ENCODE peak calls at places on chromosomes 1 and 21, in four cellular contexts. A, F, X and M are unnamed samples.
A peak's percentile ranks its signal among the peaks of the same experiment; 100 is the strongest.

GRCh38 chr1:168583571-168583970 is 7.2 kb downstream of the XCL1 start:
- DNase-seq in A (no peak), X (no peak), F (peak; percentile 48), M (no peak)

GRCh38 chr1:44568128-44568900 is 106.0 kb downstream of the TMEM53 start:
- DNase-seq in X (no peak), F (no peak), A (no peak), M (no peak)

GRCh38 chr1:242129103-242129502 is 130.2 kb upstream of the MAP1LC3C start:
- DNase-seq in X (no peak), F (no peak), A (no peak), M (no peak)

GRCh38 chr1:209769171-209769904 is 13.5 kb downstream of the TRAF3IP3 start:
- DNase-seq in F (no peak), A (no peak), X (peak; percentile 87), M (no peak)

GRCh38 chr1:231828182-231828920 is 201.8 kb downstream of the DISC1 start:
- DNase-seq in A (no peak), X (no peak), F (no peak), M (no peak)

GRCh38 chr1:111747282-111747734 is 8.1 kb upstream of the INKA2 start:
- DNase-seq in F (peak; percentile 87), A (peak; percentile 71), X (peak; percentile 69), M (no peak)

GRCh38 chr1:7128293-7128692 is 343.0 kb downstream of the CAMTA1 start:
- DNase-seq in A (no peak), F (no peak), X (no peak), M (no peak)

GRCh38 chr1:245434285-245434684 is 279.5 kb downstream of the KIF26B start:
- DNase-seq in F (peak; percentile 66), X (no peak), A (no peak), M (no peak)

GRCh38 chr1:18480315-18481189 is at the start of gene KLHDC7A:
- DNase-seq in X (no peak), F (peak; percentile 96), A (peak; percentile 20), M (no peak)

GRCh38 chr21:26513212-26513611 is 59.9 kb downstream of the CYYR1 start:
- DNase-seq in A (no peak), X (no peak), F (no peak), M (no peak)

GRCh38 chr1:229479660-229480399 is 28.3 kb downstream of the NUP133 start:
- DNase-seq in X (peak; percentile 65), A (no peak), F (no peak), M (no peak)

GRCh38 chr1:53141487-53142055 is 867 bp downstream of the SLC1A7 start:
- DNase-seq in F (no peak), X (no peak), A (no peak), M (no peak)

GRCh38 chr1:44799770-44800584 is at the start of gene PLK3:
- DNase-seq in F (peak; percentile 99), A (peak; percentile 96), X (peak; percentile 99), M (peak; percentile 95)

GRCh38 chr1:180261524-180262160 is 31.6 kb downstream of the LHX4 start:
- DNase-seq in X (no peak), F (no peak), A (no peak), M (no peak)

GRCh38 chr1:21956720-21957552 is 19.8 kb upstream of the HSPG2 start:
- DNase-seq in X (peak; percentile 54), F (peak; percentile 63), A (no peak), M (no peak)

GRCh38 chr1:93221913-93222312 is 41.4 kb downstream of the CCDC18 start:
- DNase-seq in X (no peak), A (no peak), F (no peak), M (no peak)

GRCh38 chr1:229238674-229239415 is 32.1 kb upstream of the RAB4A start:
- DNase-seq in F (no peak), X (no peak), A (no peak), M (no peak)

GRCh38 chr1:197911857-197912696 is 5.1 kb upstream of the LHX9 start:
- DNase-seq in F (peak; percentile 78), X (no peak), A (no peak), M (no peak)

GRCh38 chr1:102776074-102776473 is 332.2 kb downstream of the COL11A1 start:
- DNase-seq in X (no peak), A (no peak), F (peak; percentile 81), M (no peak)

GRCh38 chr1:99327357-99327756 is 63.1 kb downstream of the PLPPR4 start:
- DNase-seq in F (no peak), X (no peak), A (no peak), M (no peak)

GRCh38 chr1:99331083-99331482 is 66.8 kb downstream of the PLPPR4 start:
- DNase-seq in X (no peak), F (no peak), A (no peak), M (no peak)

GRCh38 chr1:99328171-99328570 is 63.9 kb downstream of the PLPPR4 start:
- DNase-seq in F (no peak), A (no peak), X (no peak), M (no peak)

DNA sequence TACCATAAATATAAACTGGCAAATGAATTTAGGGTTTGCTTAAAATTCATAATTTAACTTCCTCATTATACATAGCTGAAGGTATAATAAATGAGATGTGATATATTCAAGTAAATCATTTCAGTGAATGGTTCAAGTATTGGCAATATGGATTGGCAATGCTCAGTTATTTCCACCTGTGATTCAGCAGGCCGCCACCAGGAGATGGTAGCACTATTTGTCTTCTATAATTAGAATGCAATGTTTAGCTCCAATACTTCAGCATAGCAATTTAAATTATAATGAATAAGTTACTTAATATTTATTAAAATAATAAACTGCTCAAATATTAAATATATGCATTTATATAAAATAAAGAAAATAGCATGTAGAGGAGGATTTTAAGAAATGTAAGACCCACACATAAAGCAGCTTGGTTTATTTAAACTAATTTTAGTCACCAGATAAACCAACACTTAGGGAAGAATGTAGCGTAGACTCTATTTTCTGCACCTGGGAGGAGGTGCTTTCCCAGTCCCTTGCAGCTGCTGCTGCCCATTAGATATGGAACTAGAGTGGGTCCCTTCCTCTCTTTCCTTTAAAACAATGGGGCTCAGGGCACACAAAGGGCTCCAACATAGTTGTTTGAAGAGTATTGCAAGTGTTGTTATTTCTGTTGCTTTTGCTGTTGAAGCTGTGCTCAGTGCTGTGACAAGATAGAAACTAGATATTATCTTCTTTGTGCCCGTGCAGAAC is 62.1 kb downstream of the PLPPR4 start:
- DNase-seq in F (peak; percentile 53), A (no peak), X (no peak), M (no peak)
- TF ChIP-seq CTCF in F (peak; percentile 81), A (peak; percentile 74), X (no peak), M (peak; percentile 21)

DNA sequence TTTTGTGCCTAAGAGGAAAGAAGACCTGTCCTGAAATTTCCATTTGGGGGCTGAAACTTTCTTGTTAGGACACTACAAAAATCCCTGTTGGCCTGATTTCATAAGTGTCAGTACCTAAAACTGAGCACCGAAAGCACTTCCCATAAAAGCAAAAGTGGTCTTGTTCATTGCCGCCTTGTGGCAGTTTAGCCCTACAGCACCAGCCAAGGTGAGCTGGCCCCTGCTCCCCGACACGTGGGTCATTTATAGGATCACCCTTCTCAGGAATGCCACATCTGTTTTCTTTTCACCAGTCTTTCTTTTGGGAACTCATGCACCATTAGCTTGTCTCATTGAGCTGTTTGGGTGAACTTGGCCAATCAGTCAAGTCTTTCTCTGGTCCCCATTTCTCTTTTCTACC is 155.8 kb upstream of the KAZN start:
- DNase-seq in A (no peak), X (no peak), F (peak; percentile 65), M (no peak)
- TF ChIP-seq CTCF in A (no peak), X (no peak), F (peak; percentile 69), M (no peak)

GRCh38 chr1:160053548-160054365 is 16.2 kb downstream of the KCNJ10 start:
- DNase-seq in A (no peak), F (peak; percentile 35), X (no peak), M (no peak)

GRCh38 chr1:160056648-160057169 is 13.3 kb downstream of the KCNJ10 start:
- DNase-seq in X (no peak), A (no peak), F (no peak), M (no peak)

GRCh38 chr1:160062134-160062533 is 7.8 kb downstream of the KCNJ10 start:
- DNase-seq in F (no peak), A (no peak), X (no peak), M (no peak)

GRCh38 chr1:160061376-160062100 is 8.4 kb downstream of the KCNJ10 start:
- DNase-seq in F (peak; percentile 65), A (no peak), X (no peak), M (no peak)

DNA sequence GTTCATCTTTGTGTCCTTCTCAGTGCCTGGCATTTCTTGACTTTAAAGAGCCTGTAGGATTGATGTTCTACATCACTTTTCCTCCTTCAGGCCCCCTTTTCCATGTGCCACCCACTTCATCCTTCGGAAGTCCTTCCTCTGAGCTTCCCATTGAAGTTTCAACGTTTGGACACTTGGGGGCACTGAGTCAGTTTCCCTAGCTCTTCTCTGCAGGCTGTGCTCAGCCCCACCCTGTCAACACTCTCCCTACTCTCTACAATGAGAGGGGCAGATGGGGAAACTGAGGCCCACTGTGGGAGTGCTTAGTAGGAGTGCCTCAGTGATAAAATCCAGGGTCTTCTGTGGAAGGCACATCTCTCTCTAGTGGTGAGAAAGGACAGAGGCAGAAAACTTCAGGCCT is 11.9 kb downstream of the KCNJ10 start:
- DNase-seq in A (no peak), F (peak; percentile 49), X (no peak), M (no peak)
- TF ChIP-seq CTCF in A (no peak), F (peak; percentile 71), X (no peak), M (no peak)

GRCh38 chr1:196808529-196809235 is 10.8 kb upstream of the CFHR1 start:
- DNase-seq in X (no peak), F (no peak), A (no peak), M (no peak)
- TF ChIP-seq CTCF in X (no peak), F (no peak), A (no peak), M (no peak)